ENCODE peak calls at places on chromosomes 3 and 15, in four cellular contexts. M, B, C and N are unnamed samples.

GRCh38 chr3:154791611-154792010 is 288.5 kb upstream of the MME start:
- DNase-seq in M (no peak), C (no peak), B (no peak), N (no peak)

GRCh38 chr3:11776346-11776745 is 70.3 kb downstream of the TAMM41 start:
- DNase-seq in C (no peak), B (no peak), M (no peak), N (no peak)

GRCh38 chr3:101940521-101940992 is 91.2 kb downstream of the NFKBIZ start:
- DNase-seq in B (peak; percentile 20), C (no peak), M (no peak), N (peak; percentile 98)

GRCh38 chr3:42721690-42722089 is 19.1 kb upstream of the HHATL start:
- DNase-seq in B (peak; percentile 83), M (no peak), C (peak; percentile 43), N (no peak)

GRCh38 chr3:58688563-58688962 is 22.0 kb upstream of the FAM3D start:
- DNase-seq in B (peak; percentile 49), M (no peak), C (no peak), N (no peak)

GRCh38 chr15:53903129-53903528 is 75.1 kb upstream of the UNC13C start:
- DNase-seq in M (no peak), B (no peak), C (no peak), N (no peak)

GRCh38 chr3:197858598-197858997 is 67.5 kb downstream of the LRCH3 start:
- DNase-seq in C (no peak), M (no peak), B (no peak), N (no peak)

GRCh38 chr3:102979682-102980378 is 545.0 kb downstream of the ZPLD1 start:
- DNase-seq in C (peak; percentile 86), M (no peak), B (peak; percentile 12), N (peak; percentile 100)

GRCh38 chr3:188712257-188712924 is 459.4 kb upstream of the TPRG1 start:
- DNase-seq in M (no peak), C (no peak), B (peak; percentile 41), N (peak; percentile 88)

GRCh38 chr15:33994005-33994615 is 25.8 kb downstream of the CHRM5 start:
- DNase-seq in B (no peak), C (no peak), M (no peak), N (peak; percentile 44)

GRCh38 chr15:68730491-68731317 is 90.0 kb downstream of the ANP32A start:
- DNase-seq in C (peak; percentile 54), B (peak; percentile 75), M (peak; percentile 3), N (peak; percentile 31)

GRCh38 chr3:186971578-186971977 is 41.3 kb downstream of the ST6GAL1 start:
- DNase-seq in B (peak; percentile 54), M (no peak), C (no peak), N (no peak)

GRCh38 chr3:125165189-125165947 is 47.2 kb downstream of the SLC12A8 start:
- DNase-seq in C (no peak), B (peak; percentile 54), M (no peak), N (peak; percentile 46)

GRCh38 chr3:183213941-183214612 is 39.0 kb upstream of the B3GNT5 start:
- DNase-seq in M (no peak), B (no peak), C (no peak), N (no peak)

GRCh38 chr3:15633159-15633558 is 31.6 kb downstream of the BTD start:
- DNase-seq in B (no peak), M (no peak), C (no peak), N (no peak)

GRCh38 chr3:44104668-44105321 is 136.9 kb upstream of the TOPAZ1 start:
- DNase-seq in C (peak; percentile 67), B (no peak), M (no peak), N (peak; percentile 80)

GRCh38 chr3:179750720-179751328 is 98.0 kb downstream of the USP13 start:
- DNase-seq in C (no peak), B (peak; percentile 46), M (no peak), N (peak; percentile 45)

GRCh38 chr3:94114667-94115066 is 51.8 kb downstream of the NSUN3 start:
- DNase-seq in B (no peak), M (no peak), C (no peak), N (no peak)

GRCh38 chr15:79008666-79009065 is 63.8 kb upstream of the CTSH start:
- DNase-seq in C (no peak), B (no peak), M (no peak), N (no peak)

GRCh38 chr3:179526989-179527391 is 35.7 kb upstream of the ACTL6A start:
- DNase-seq in C (peak; percentile 64), M (no peak), B (peak; percentile 38), N (peak; percentile 80)

GRCh38 chr3:177758131-177758530 is 560.8 kb upstream of the TBL1XR1 start:
- DNase-seq in M (no peak), C (no peak), B (no peak), N (no peak)

GRCh38 chr3:188037965-188038581 is 115.9 kb upstream of the LPP start:
- DNase-seq in C (no peak), B (no peak), M (no peak), N (peak; percentile 46)

GRCh38 chr3:132229641-132230040 is 87.6 kb upstream of the ACP3 start:
- DNase-seq in C (no peak), M (no peak), B (no peak), N (no peak)

GRCh38 chr3:149657796-149658443 is at the start of gene WWTR1:
- DNase-seq in C (peak; percentile 97), B (peak; percentile 88), M (no peak), N (peak; percentile 98)